ENCODE peak calls at places on chromosome 1, in eight cellular contexts. T is left ventricle myocardium superior; O is CD8-positive, alpha-beta T cell; I is GM13976; Y is stimulated activated CD4-positive, alpha-beta T cell treated with anti-CD3 and anti-CD28 coated beads, Interleukin-2, amount 100 ng/mL, for 48 hours; G is C1 segment of cervical spinal cord; L is T-helper 9 cell; U is left ventricle myocardium inferior. C is an unnamed sample.

GRCh38 chr1:211724711-211725196 is 49.3 kb upstream of the NEK2 start:
- DNase-seq in O (no peak), G (no peak), Y (no peak), T (no peak), I (no peak), U (no peak), L (no peak), C (no peak)

GRCh38 chr1:44792736-44793502 is 4.9 kb upstream of the BEST4 start:
- DNase-seq in I (no peak), G (no peak), T (no peak), U (no peak), L (no peak), O (no peak), Y (no peak), C (no peak)

GRCh38 chr1:245859510-245860114 is 647.5 kb downstream of the SMYD3 start:
- DNase-seq in I (no peak), G (no peak), O (no peak), Y (no peak), L (no peak), U (no peak), T (no peak), C (no peak)

GRCh38 chr1:20380616-20381035 is 90.0 kb downstream of the VWA5B1 start:
- DNase-seq in O (no peak), G (peak), L (no peak), U (no peak), I (no peak), Y (no peak), T (no peak), C (no peak)

GRCh38 chr1:156608036-156608674 is 6.9 kb upstream of the GPATCH4 start:
- DNase-seq in O (peak), Y (peak), T (no peak), I (peak), U (no peak), G (peak), L (peak), C (peak)

GRCh38 chr1:201226178-201226514 is 35.5 kb downstream of the IGFN1 start:
- DNase-seq in L (no peak), Y (no peak), O (no peak), T (no peak), I (no peak), U (no peak), G (no peak), C (no peak)

GRCh38 chr1:182561432-182561831 is 27.6 kb downstream of the RNASEL start:
- DNase-seq in I (no peak), T (no peak), Y (no peak), U (no peak), G (no peak), L (no peak), O (no peak), C (no peak)

GRCh38 chr1:222009105-222009730 is 267.3 kb upstream of the DUSP10 start:
- DNase-seq in U (no peak), O (peak), G (no peak), L (peak), Y (no peak), T (no peak), I (peak), C (peak)

GRCh38 chr1:154351363-154352068 is 26.2 kb downstream of the ATP8B2 start:
- DNase-seq in T (no peak), U (no peak), L (no peak), Y (no peak), O (no peak), I (peak), G (no peak), C (no peak)